ENCODE peak calls at places on chromosome X, in four cellular contexts. C is A172; G is naive thymus-derived CD8-positive, alpha-beta T cell; F is HFFc6. O is an unnamed sample.
A peak's percentile ranks its signal among the peaks of the same experiment; 100 is the strongest.

GRCh38 chrX:46180258-46180687 is 364.9 kb downstream of the ZNF674 start:
- DNase-seq in C (peak; percentile 93), G (no peak), F (no peak), O (peak; percentile 84)

GRCh38 chrX:53456254-53456653 is 22.1 kb upstream of the HSD17B10 start:
- DNase-seq in C (peak; percentile 26), G (no peak), F (peak; percentile 73), O (peak; percentile 47)

GRCh38 chrX:101550362-101550761 is at the start of gene ARMCX1:
- DNase-seq in C (peak; percentile 27), G (peak; percentile 16), F (peak; percentile 59), O (peak; percentile 79)

GRCh38 chrX:9316096-9316495 is 148.8 kb upstream of the TBL1X start:
- DNase-seq in C (no peak), G (no peak), F (no peak), O (no peak)

GRCh38 chrX:120768681-120769080 is 107.0 kb downstream of the CT47B1 start:
- DNase-seq in C (peak; percentile 26), G (no peak), F (peak; percentile 12), O (peak; percentile 54)

GRCh38 chrX:45935408-45935807 is 609.8 kb downstream of the ZNF674 start:
- DNase-seq in C (no peak), G (no peak), F (no peak), O (no peak)

GRCh38 chrX:56763556-56764152 is 34.6 kb downstream of the NBDY start:
- DNase-seq in C (no peak), G (no peak), F (no peak), O (no peak)

GRCh38 chrX:38803286-38803608 is 2.0 kb downstream of the MID1IP1 start:
- DNase-seq in C (no peak), G (no peak), F (no peak), O (no peak)

GRCh38 chrX:78496483-78496882 is 162.6 kb downstream of the RTL3 start:
- DNase-seq in C (no peak), G (no peak), F (no peak), O (no peak)

GRCh38 chrX:29948653-29949052 is 266.7 kb upstream of the MAGEB2 start:
- DNase-seq in C (peak; percentile 59), G (no peak), F (no peak), O (peak; percentile 12)

GRCh38 chrX:110159235-110159634 is 156.3 kb downstream of the TMEM164 start:
- DNase-seq in C (no peak), G (no peak), F (no peak), O (no peak)

GRCh38 chrX:106619797-106620196 is 8.0 kb downstream of the RADX start:
- DNase-seq in C (no peak), G (no peak), F (no peak), O (no peak)

GRCh38 chrX:137342969-137343368 is 223.0 kb upstream of the ZIC3 start:
- DNase-seq in C (no peak), G (no peak), F (no peak), O (no peak)

GRCh38 chrX:113059714-113060113 is 219.1 kb upstream of the AMOT start:
- DNase-seq in C (no peak), G (no peak), F (no peak), O (no peak)

GRCh38 chrX:39645059-39645895 is 452.5 kb downstream of the BCOR start:
- DNase-seq in C (peak; percentile 26), G (no peak), F (peak; percentile 42), O (peak; percentile 54)

GRCh38 chrX:31547816-31548215 is 476.0 kb upstream of the FTHL17 start:
- DNase-seq in C (no peak), G (no peak), F (no peak), O (no peak)

GRCh38 chrX:38473715-38474114 is 87.6 kb upstream of the TSPAN7 start:
- DNase-seq in C (no peak), G (no peak), F (no peak), O (no peak)

GRCh38 chrX:150848914-150849365 is 49.5 kb downstream of the CD99L2 start:
- DNase-seq in C (no peak), G (no peak), F (no peak), O (no peak)

GRCh38 chrX:154370882-154371770 is 3.3 kb downstream of the FLNA start:
- DNase-seq in C (peak; percentile 93), G (peak; percentile 90), F (peak; percentile 92), O (peak; percentile 92)

GRCh38 chrX:23952401-23952800 is 44.6 kb downstream of the CXorf58 start:
- DNase-seq in C (no peak), G (no peak), F (no peak), O (no peak)

GRCh38 chrX:15749642-15750610 is 11.9 kb downstream of the CA5B start:
- DNase-seq in C (no peak), G (peak; percentile 31), F (peak; percentile 28), O (peak; percentile 16)

GRCh38 chrX:38112566-38112965 is 106.2 kb downstream of the SYTL5 start:
- DNase-seq in C (no peak), G (no peak), F (no peak), O (no peak)

GRCh38 chrX:136816970-136817369 is 36.2 kb upstream of the ARHGEF6 start:
- DNase-seq in C (peak; percentile 0), G (no peak), F (peak; percentile 31), O (peak; percentile 35)

GRCh38 chrX:18887177-18887820 is 96.6 kb downstream of the PHKA2 start:
- DNase-seq in C (no peak), G (no peak), F (no peak), O (no peak)